ENCODE peak calls at places on chromosome X, in four cellular contexts. N, K, R and Q are unnamed samples.

GRCh38 chrX:26597981-26598380 is 382.0 kb downstream of the MAGEB5 start:
- DNase-seq in N (no peak), K (no peak), R (no peak), Q (no peak)

GRCh38 chrX:39204349-39204748 is 403.1 kb downstream of the MID1IP1 start:
- DNase-seq in K (no peak), R (no peak), N (no peak), Q (no peak)

GRCh38 chrX:27893871-27894270 is 86.1 kb downstream of the MAGEB10 start:
- DNase-seq in N (no peak), R (no peak), K (no peak), Q (no peak)

GRCh38 chrX:129523076-129524055 is at the start of gene SMARCA1:
- DNase-seq in N (peak; percentile 84), R (no peak), K (peak; percentile 16), Q (no peak)

GRCh38 chrX:66074920-66075879 is 35.3 kb upstream of the VSIG4 start:
- DNase-seq in N (no peak), K (no peak), R (no peak), Q (no peak)

GRCh38 chrX:23554304-23554703 is 113.0 kb upstream of the PRDX4 start:
- DNase-seq in N (peak; percentile 72), R (peak; percentile 29), K (peak; percentile 22), Q (peak; percentile 9)

GRCh38 chrX:134013528-134013927 is 28.1 kb upstream of the GPC3 start:
- DNase-seq in N (no peak), R (no peak), K (no peak), Q (no peak)

GRCh38 chrX:24465524-24465850 is 401 bp downstream of the PDK3 start:
- DNase-seq in N (no peak), R (no peak), K (no peak), Q (no peak)

GRCh38 chrX:12460929-12461328 is 322.7 kb downstream of the FRMPD4 start:
- DNase-seq in K (no peak), N (no peak), R (no peak), Q (no peak)

GRCh38 chrX:102808336-102808735 is 87.8 kb downstream of the GPRASP3 start:
- DNase-seq in N (no peak), K (no peak), R (no peak), Q (no peak)

GRCh38 chrX:120309873-120310730 is 1.2 kb downstream of the TMEM255A start:
- DNase-seq in K (no peak), R (peak; percentile 13), N (peak; percentile 22), Q (no peak)

GRCh38 chrX:130171446-130172126 is at the start of gene RAB33A:
- DNase-seq in N (peak; percentile 21), K (no peak), R (no peak), Q (no peak)

GRCh38 chrX:21806691-21807090 is 32.7 kb upstream of the MBTPS2 start:
- DNase-seq in K (no peak), R (no peak), N (no peak), Q (no peak)

GRCh38 chrX:153766871-153767673 is 3.0 kb downstream of the PLXNB3 start:
- DNase-seq in R (no peak), K (no peak), N (no peak), Q (no peak)

GRCh38 chrX:40260123-40260751 is 162.5 kb upstream of the BCOR start:
- DNase-seq in K (no peak), R (no peak), N (no peak), Q (no peak)

GRCh38 chrX:111671668-111672067 is 9.3 kb upstream of the ALG13 start:
- DNase-seq in K (no peak), R (no peak), N (no peak), Q (no peak)

GRCh38 chrX:149993989-149994388 is 55.7 kb upstream of the EOLA2 start:
- DNase-seq in N (no peak), K (no peak), R (no peak), Q (no peak)

GRCh38 chrX:82087699-82088098 is 885.8 kb downstream of the SH3BGRL start:
- DNase-seq in K (no peak), R (peak; percentile 75), N (no peak), Q (no peak)

GRCh38 chrX:130952266-130953043 is 49.4 kb upstream of the ENOX2 start:
- DNase-seq in N (no peak), R (no peak), K (no peak), Q (no peak)

GRCh38 chrX:5122181-5122678 is 1106.4 kb downstream of the NLGN4X start:
- DNase-seq in N (no peak), K (no peak), R (no peak), Q (no peak)

GRCh38 chrX:108245462-108245861 is 153.9 kb downstream of the ATG4A start:
- DNase-seq in K (no peak), R (no peak), N (no peak), Q (no peak)

GRCh38 chrX:153883163-153883843 is 2.7 kb downstream of the L1CAM start:
- DNase-seq in K (no peak), N (no peak), R (no peak), Q (no peak)

GRCh38 chrX:40105016-40105790 is 7.4 kb upstream of the BCOR start:
- DNase-seq in R (peak; percentile 50), K (no peak), N (peak; percentile 74), Q (peak; percentile 74)

GRCh38 chrX:112147206-112147605 is 64.6 kb upstream of the TRPC5 start:
- DNase-seq in N (peak; percentile 54), R (peak; percentile 40), K (no peak), Q (peak; percentile 2)

GRCh38 chrX:108022491-108023089 is 22.3 kb upstream of the VSIG1 start:
- DNase-seq in R (no peak), K (no peak), N (no peak), Q (no peak)

GRCh38 chrX:13669246-13669689 is 16.3 kb downstream of the TCEANC start:
- DNase-seq in R (peak; percentile 76), N (peak; percentile 87), K (peak; percentile 90), Q (no peak)

GRCh38 chrX:17024896-17025295 is 78.4 kb downstream of the REPS2 start:
- DNase-seq in R (no peak), N (peak; percentile 28), K (no peak), Q (peak; percentile 52)

GRCh38 chrX:150499240-150499639 is 69.2 kb upstream of the MTM1 start:
- DNase-seq in R (no peak), N (no peak), K (no peak), Q (no peak)

GRCh38 chrX:10615931-10616780 is 4.2 kb downstream of the MID1 start:
- DNase-seq in R (no peak), K (no peak), N (peak; percentile 61), Q (peak; percentile 28)

GRCh38 chrX:154313147-154313546 is 17.6 kb downstream of the TKTL1 start:
- DNase-seq in N (no peak), K (no peak), R (no peak), Q (no peak)

GRCh38 chrX:121876316-121876715 is 828.9 kb downstream of the GLUD2 start:
- DNase-seq in K (no peak), N (no peak), R (no peak), Q (no peak)

GRCh38 chrX:13721819-13722527 is 12.4 kb downstream of the TRAPPC2 start:
- DNase-seq in K (no peak), R (no peak), N (peak; percentile 41), Q (peak; percentile 66)

GRCh38 chrX:50430917-50431316 is 39.7 kb downstream of the DGKK start:
- DNase-seq in R (no peak), N (no peak), K (no peak), Q (no peak)

GRCh38 chrX:115259238-115259875 is 25.5 kb upstream of the LRCH2 start:
- DNase-seq in R (no peak), K (no peak), N (peak; percentile 36), Q (no peak)

GRCh38 chrX:69317721-69318120 is 152.5 kb upstream of the PJA1 start:
- DNase-seq in K (no peak), R (no peak), N (no peak), Q (no peak)

GRCh38 chrX:2434270-2434669 is 66.5 kb downstream of the DHRSX start:
- DNase-seq in N (no peak), K (no peak), R (no peak), Q (no peak)
- TF ChIP-seq EZH2phosphoT487 in N (no peak), K (no peak), R (no peak), Q (no peak)

GRCh38 chrX:49276207-49276606 is 6.6 kb downstream of the PPP1R3F start:
- DNase-seq in N (no peak), K (no peak), R (no peak), Q (no peak)
- TF ChIP-seq CTCF in N (no peak), K (no peak), R (no peak), Q (no peak)

GRCh38 chrX:46791927-46792825 is 33.3 kb upstream of the SLC9A7 start:
- DNase-seq in K (peak; percentile 63), R (no peak), N (peak; percentile 44), Q (no peak)
- TF ChIP-seq EZH2phosphoT487 in K (no peak), R (no peak), N (no peak), Q (no peak)

DNA sequence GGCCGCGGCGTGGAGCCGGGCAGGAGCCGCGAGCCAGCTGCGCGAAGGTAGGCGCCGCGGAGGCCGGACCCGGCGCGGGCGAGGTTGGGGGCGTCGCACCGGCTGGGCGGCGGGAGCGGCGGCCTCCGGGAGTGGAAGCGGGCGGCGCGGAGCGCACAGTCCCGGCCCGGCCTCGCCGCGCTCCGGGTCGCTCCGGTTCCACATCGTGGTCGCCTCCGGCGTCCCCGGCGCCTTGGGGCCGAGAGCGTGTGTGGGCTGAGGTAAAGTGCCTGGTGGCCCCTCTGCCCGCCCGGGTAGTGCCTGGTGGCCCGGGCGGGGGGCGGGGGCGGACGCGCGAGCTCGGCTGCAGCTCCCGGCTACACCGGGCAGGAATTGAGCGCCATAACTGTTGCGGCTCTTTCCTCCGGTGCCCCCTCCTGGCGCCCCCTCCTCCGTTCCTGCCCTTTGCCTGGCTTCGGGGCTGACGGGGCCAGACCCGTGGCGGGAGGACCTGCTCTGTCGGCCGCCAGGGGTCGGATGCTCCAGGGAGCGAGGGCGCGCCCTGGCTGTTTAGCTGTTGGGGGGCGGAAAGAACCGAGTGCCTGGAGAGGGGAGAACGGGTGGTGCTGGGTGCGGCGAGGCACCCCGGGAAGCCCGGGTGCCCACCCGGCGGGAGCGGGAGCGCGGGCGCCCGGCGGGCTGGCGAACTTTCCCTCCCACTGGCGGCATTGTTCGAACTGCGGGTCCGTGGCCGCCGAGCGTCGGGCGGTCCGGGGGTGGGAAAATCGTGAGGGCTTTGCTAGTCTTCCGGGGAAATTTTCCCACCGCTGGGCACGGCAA is 661 bp downstream of the JADE3 start:
- DNase-seq in N (peak; percentile 66), R (peak; percentile 36), K (no peak), Q (peak; percentile 75)
- TF ChIP-seq CTCF in N (peak; percentile 50), R (peak; percentile 55), K (peak; percentile 42), Q (peak; percentile 66)

DNA sequence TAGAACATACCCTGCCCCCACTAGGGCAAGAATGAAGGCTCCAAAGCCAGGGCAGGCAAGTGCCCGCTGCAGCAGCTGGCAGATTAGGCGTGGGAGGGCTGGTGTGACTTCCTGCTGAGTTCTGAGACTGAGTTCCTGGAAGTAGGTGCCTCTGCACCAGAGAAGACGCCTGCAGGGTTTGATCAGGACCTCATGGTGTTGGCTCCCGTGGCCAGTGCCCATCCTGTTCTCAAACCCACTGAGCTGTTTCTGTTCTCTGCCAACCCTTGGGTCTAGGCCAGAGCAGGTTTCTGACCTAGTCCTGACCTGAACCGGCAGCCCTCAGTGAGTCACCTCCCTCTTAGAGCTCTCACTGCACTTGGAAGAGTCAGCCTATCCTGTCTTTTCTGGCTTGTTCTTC is 220.7 kb downstream of the HS6ST2 start:
- DNase-seq in N (no peak), K (peak; percentile 13), R (peak; percentile 8), Q (no peak)
- TF ChIP-seq EZH2phosphoT487 in N (no peak), K (no peak), R (no peak), Q (no peak)